ENCODE peak calls at places on chromosomes 11 and 22, in eight cellular contexts. R is PC-3; G is tibial artery; A is CD8-positive, alpha-beta memory T cell; Y is left ventricle myocardium inferior; K is WERI-Rb-1; H is keratinocyte; W is body of pancreas. Q is an unnamed sample. For H3K9me3 and H3K36me3, the result is how much of the 10 kb centered on the place peaks cover.

GRCh38 chr22:30246962-30247376 is 410 bp upstream of the LIF start:
- DNase-seq in G (no peak), W (no peak), K (no peak), Y (no peak), R (no peak), A (no peak), H (no peak), Q (no peak)

GRCh38 chr11:92828576-92828975 is 140.9 kb upstream of the MTNR1B start:
- DNase-seq in G (no peak), A (no peak), H (no peak), R (no peak), K (no peak), W (no peak), Y (no peak), Q (no peak)

GRCh38 chr11:18270102-18270501 is 4.0 kb downstream of the SAA1 start:
- DNase-seq in A (no peak), W (no peak), R (no peak), K (no peak), H (no peak), Y (no peak), G (no peak), Q (no peak)

GRCh38 chr11:47917643-47918369 is 62.6 kb upstream of the PTPRJ start:
- DNase-seq in W (peak), H (no peak), R (peak), K (no peak), A (no peak), G (peak), Y (peak), Q (no peak)

GRCh38 chr22:39997939-39998726 is 3.4 kb downstream of the FAM83F start:
- DNase-seq in K (peak), G (no peak), R (peak), H (no peak), Y (peak), A (no peak), W (peak), Q (no peak)

GRCh38 chr11:71080239-71081097 is 171.9 kb downstream of the SHANK2 start:
- DNase-seq in W (peak), R (peak), G (no peak), Y (peak), K (peak), H (peak), A (no peak), Q (no peak)

GRCh38 chr11:95863486-95864140 is 60.3 kb downstream of the MTMR2 start:
- DNase-seq in R (peak), W (no peak), G (no peak), H (no peak), K (no peak), Y (no peak), A (no peak), Q (no peak)

GRCh38 chr11:2990617-2991476 is 1.3 kb downstream of the NAP1L4 start:
- DNase-seq in K (no peak), W (peak), Y (no peak), G (no peak), R (peak), A (no peak), H (no peak), Q (no peak)

GRCh38 chr11:18294862-18295261 is 27.1 kb downstream of the HPS5 start:
- DNase-seq in G (no peak), Y (no peak), R (no peak), H (no peak), W (no peak), K (no peak), A (no peak), Q (no peak)

GRCh38 chr11:108697872-108698473 is 33.1 kb downstream of the DDX10 start:
- DNase-seq in H (peak), W (peak), K (peak), R (peak), Y (no peak), A (no peak), G (peak), Q (no peak)

GRCh38 chr22:39384750-39385480 is 14.7 kb upstream of the TAB1 start:
- DNase-seq in R (peak), W (no peak), H (no peak), G (no peak), K (peak), A (no peak), Y (no peak), Q (no peak)

GRCh38 chr11:120404495-120404894 is 68.3 kb downstream of the ARHGEF12 start:
- DNase-seq in A (no peak), R (no peak), K (no peak), H (no peak), G (no peak), W (no peak), Y (no peak), Q (no peak)

GRCh38 chr22:46738642-46738960 is 549 bp upstream of the CERK start:
- DNase-seq in G (no peak), H (no peak), R (no peak), A (no peak), W (no peak), K (peak), Y (no peak), Q (no peak)

GRCh38 chr22:37381489-37381888 is 45.8 kb downstream of the ELFN2 start:
- DNase-seq in H (no peak), G (no peak), W (no peak), R (no peak), Y (no peak), A (no peak), K (peak), Q (no peak)

GRCh38 chr22:38641476-38641875 is 14.7 kb downstream of the FAM227A start:
- DNase-seq in Y (no peak), R (no peak), W (no peak), A (no peak), K (no peak), G (no peak), H (no peak), Q (no peak)

GRCh38 chr22:29609139-29609538 is 5.7 kb downstream of the NF2 start:
- DNase-seq in R (peak), W (no peak), Y (no peak), H (no peak), K (peak), A (no peak), G (no peak), Q (no peak)

GRCh38 chr11:124873980-124874379 is 8.7 kb downstream of the ROBO3 start:
- DNase-seq in G (peak), A (no peak), W (no peak), H (no peak), Y (no peak), K (no peak), R (no peak), Q (no peak)

GRCh38 chr22:16838073-16838472 is 12.9 kb upstream of the XKR3 start:
- DNase-seq in G (no peak), R (peak), A (no peak), W (no peak), K (no peak), Y (no peak), H (no peak), Q (no peak)

GRCh38 chr11:76670475-76671235 is at the start of gene LRRC32:
- DNase-seq in W (peak), G (peak), H (no peak), R (no peak), K (peak), A (peak), Y (peak), Q (no peak)

GRCh38 chr11:98732947-98733346 is 287.8 kb upstream of the CNTN5 start:
- DNase-seq in K (no peak), G (no peak), A (no peak), R (no peak), H (no peak), W (no peak), Y (no peak), Q (no peak)

GRCh38 chr11:98725471-98725870 is 295.3 kb upstream of the CNTN5 start:
- DNase-seq in R (no peak), K (no peak), G (no peak), H (no peak), W (no peak), Y (no peak), A (no peak), Q (no peak)

GRCh38 chr11:98729118-98729517 is 291.6 kb upstream of the CNTN5 start:
- DNase-seq in W (no peak), R (no peak), Y (no peak), K (no peak), G (no peak), A (no peak), H (no peak), Q (no peak)

DNA sequence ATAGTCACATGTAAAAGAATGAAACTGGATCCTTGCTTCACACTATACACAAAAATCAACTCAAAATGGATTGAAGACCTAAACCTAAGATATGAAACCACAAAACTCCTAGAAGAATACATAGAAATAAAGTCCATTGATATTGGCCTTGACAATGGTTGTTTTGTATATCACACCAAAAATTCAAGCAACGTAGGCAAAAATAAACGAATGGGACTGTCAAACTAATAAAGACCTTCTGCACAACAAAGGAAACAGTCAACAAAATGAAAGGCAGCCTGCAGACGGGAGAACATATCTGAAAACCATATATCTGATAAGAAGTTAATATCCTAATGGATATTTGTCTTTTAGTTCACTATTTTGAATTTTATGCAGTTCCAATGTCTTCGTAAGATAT is 292.3 kb upstream of the CNTN5 start:
- DNase-seq in G (no peak), A (no peak), R (no peak), K (no peak), H (no peak), W (no peak), Y (no peak), Q (no peak)
- H3K9me3 ChIP-seq in G (under half), A (under half), R (under half), K (under half), H (under half), W (under half), Y (under half), Q (under half)

GRCh38 chr11:35564246-35564595 is 38.8 kb upstream of the PAMR1 start:
- DNase-seq in K (no peak), R (no peak), H (no peak), G (no peak), A (no peak), W (no peak), Y (no peak), Q (no peak)
- H3K27ac ChIP-seq in K (no peak), R (no peak), H (no peak), G (no peak), A (no peak), W (no peak), Y (no peak), Q (no peak)

GRCh38 chr22:27903805-27904473 is 15.1 kb downstream of the PITPNB start:
- DNase-seq in W (no peak), H (no peak), K (no peak), A (no peak), R (no peak), G (no peak), Y (no peak), Q (no peak)
- H3K36me3 ChIP-seq in W (under half), H (under half), K (half or more), A (under half), R (under half), G (under half), Y (half or more), Q (under half)

DNA sequence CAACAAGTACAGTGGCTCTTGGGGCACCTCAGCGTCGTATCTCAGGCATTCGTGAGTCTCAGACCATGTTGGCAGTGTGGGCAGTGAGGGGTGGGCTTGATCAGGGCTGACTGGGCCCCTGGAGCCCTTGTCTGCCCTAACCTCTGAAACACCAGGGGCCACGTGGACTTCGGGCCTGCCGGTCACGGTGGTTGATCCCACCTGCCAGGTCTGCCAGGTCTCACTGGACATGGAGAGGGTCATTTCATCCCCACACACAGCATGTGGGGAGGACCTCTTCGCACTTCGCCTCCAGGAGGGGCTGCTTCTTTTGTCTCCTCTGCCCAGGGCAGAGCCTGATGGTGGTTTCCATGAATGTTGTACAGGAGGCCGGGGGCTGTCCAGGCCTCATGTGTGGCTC is 77.1 kb downstream of the MPPED1 start:
- DNase-seq in W (no peak), H (no peak), G (no peak), R (no peak), K (no peak), A (no peak), Y (no peak), Q (no peak)
- H3K9me3 ChIP-seq in W (under half), H (under half), G (under half), R (under half), K (under half), A (under half), Y (under half), Q (under half)